ENCODE peak calls at places on chromosomes 4 and X, in nine cellular contexts. V is GM12865, M is heart right ventricle, K is body of pancreas, G is dorsolateral prefrontal cortex, X is HCT116, L is kidney epithelial cell, U is adrenal gland, H is progenitor cell of endocrine pancreas. O is an unnamed sample.

GRCh38 chr4:8114456-8115202 is 44.0 kb downstream of the ABLIM2 start:
- DNase-seq in H (no peak), L (no peak), M (no peak), V (no peak), K (no peak), G (no peak), U (no peak), X (no peak), O (no peak)

GRCh38 chr4:182914357-182914756 is 2.8 kb downstream of the DCTD start:
- DNase-seq in G (no peak), M (no peak), U (no peak), V (no peak), H (no peak), X (no peak), K (no peak), L (no peak), O (no peak)

GRCh38 chr4:137106733-137107132 is 425.6 kb downstream of the PCDH18 start:
- DNase-seq in M (no peak), V (no peak), L (no peak), U (no peak), G (no peak), K (no peak), X (no peak), H (no peak), O (no peak)

GRCh38 chr4:73674451-73674919 is 54.2 kb upstream of the RASSF6 start:
- DNase-seq in G (no peak), L (no peak), M (peak), X (no peak), U (peak), H (no peak), K (no peak), V (no peak), O (no peak)

GRCh38 chr4:85833311-85833710 is 358.4 kb downstream of the ARHGAP24 start:
- DNase-seq in K (no peak), H (no peak), U (no peak), G (no peak), V (no peak), M (no peak), L (no peak), X (no peak), O (no peak)

GRCh38 chrX:130539721-130540321 is 138.0 kb downstream of the RBMX2 start:
- DNase-seq in V (peak), H (peak), U (peak), G (no peak), M (peak), L (no peak), X (peak), K (peak), O (peak)

GRCh38 chr4:48944659-48945290 is 38.2 kb upstream of the OCIAD2 start:
- DNase-seq in M (no peak), H (no peak), L (no peak), V (peak), U (peak), K (peak), G (no peak), X (no peak), O (peak)

GRCh38 chr4:98976716-98977115 is 18.8 kb upstream of the METAP1 start:
- DNase-seq in H (no peak), G (no peak), L (no peak), U (no peak), M (no peak), X (no peak), V (no peak), K (no peak), O (no peak)

GRCh38 chrX:151984328-151984727 is 9.9 kb upstream of the GABRE start:
- DNase-seq in K (no peak), V (no peak), X (no peak), M (no peak), G (no peak), L (peak), H (no peak), U (no peak), O (no peak)

GRCh38 chr4:978957-979701 is 5.8 kb upstream of the DGKQ start:
- DNase-seq in K (no peak), H (no peak), G (no peak), U (no peak), V (no peak), L (no peak), X (no peak), M (no peak), O (no peak)

GRCh38 chr4:23934915-23935314 is 45.1 kb upstream of the PPARGC1A start:
- DNase-seq in X (no peak), V (no peak), M (peak), G (no peak), K (peak), H (no peak), L (peak), U (peak), O (no peak)

GRCh38 chr4:87697272-87697671 is 47.2 kb downstream of the DMP1 start:
- DNase-seq in G (no peak), V (no peak), K (no peak), L (no peak), H (no peak), U (no peak), M (no peak), X (no peak), O (no peak)

GRCh38 chr4:151760713-151761661 is at the start of gene GATB:
- DNase-seq in M (peak), L (peak), K (peak), G (peak), H (peak), V (peak), X (peak), U (peak), O (peak)
- TF ChIP-seq CTCF in M (peak), L (peak), K (peak), G (peak), H (peak), V (peak), X (no peak), U (peak), O (peak)

GRCh38 chrX:119791437-119792231 is at the start of gene RPL39:
- DNase-seq in U (peak), X (peak), L (peak), H (peak), M (peak), K (peak), G (peak), V (peak), O (peak)

GRCh38 chrX:119790977-119791436 is 423 bp downstream of the RPL39 start:
- DNase-seq in L (no peak), H (peak), V (peak), U (peak), X (no peak), K (peak), G (no peak), M (peak), O (no peak)
- TF ChIP-seq CTCF in L (no peak), H (no peak), V (no peak), U (no peak), X (no peak), K (no peak), G (no peak), M (peak), O (peak)

DNA sequence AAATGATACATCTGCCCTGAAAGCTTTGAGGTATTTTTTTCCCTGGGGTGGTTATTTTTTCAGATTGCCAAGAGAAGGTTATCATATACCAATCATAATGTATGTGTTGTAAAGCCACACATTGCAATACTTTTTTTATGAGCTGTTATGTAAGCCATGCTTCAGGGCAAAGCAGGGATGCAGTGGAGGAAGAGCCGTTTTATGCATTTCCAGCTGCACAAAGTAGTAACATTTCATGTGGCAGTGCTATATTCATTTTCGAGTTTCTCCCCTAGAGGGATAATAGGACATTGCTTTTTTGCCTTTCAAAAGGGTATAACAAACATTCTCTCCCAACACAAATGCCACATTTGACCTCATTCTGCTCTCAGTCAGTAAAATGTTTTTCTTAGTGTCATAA is 68.5 kb downstream of the GALNT7 start:
- DNase-seq in V (no peak), X (no peak), L (no peak), H (no peak), K (no peak), U (no peak), G (no peak), M (no peak), O (no peak)
- TF ChIP-seq CTCF in V (no peak), X (no peak), L (no peak), H (no peak), K (no peak), U (peak), G (no peak), M (no peak), O (no peak)

DNA sequence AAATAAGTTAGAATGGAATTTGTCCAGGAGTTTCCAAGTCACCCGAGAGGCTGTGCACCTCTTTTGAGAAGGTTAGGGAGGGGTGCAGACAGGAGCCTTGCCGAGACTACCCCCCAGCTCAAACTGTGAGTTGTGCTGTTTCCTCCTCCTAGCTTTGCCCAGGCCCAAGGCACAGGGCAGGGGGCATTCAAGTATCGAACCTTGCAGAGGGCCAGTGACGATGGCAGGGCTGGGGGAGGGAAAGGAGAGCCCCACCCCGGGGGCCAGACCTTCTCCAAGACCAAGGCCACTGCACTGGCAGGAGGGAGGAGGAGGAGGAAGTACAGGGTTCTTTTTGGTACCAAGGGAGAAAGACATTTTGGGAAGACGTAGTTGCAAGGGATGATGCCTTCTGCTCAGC is 80.6 kb downstream of the TMEM144 start:
- DNase-seq in K (no peak), L (no peak), M (no peak), H (no peak), U (no peak), V (no peak), G (no peak), X (no peak), O (no peak)
- TF ChIP-seq CTCF in K (no peak), L (no peak), M (no peak), H (no peak), U (no peak), V (no peak), G (no peak), X (no peak), O (no peak)

DNA sequence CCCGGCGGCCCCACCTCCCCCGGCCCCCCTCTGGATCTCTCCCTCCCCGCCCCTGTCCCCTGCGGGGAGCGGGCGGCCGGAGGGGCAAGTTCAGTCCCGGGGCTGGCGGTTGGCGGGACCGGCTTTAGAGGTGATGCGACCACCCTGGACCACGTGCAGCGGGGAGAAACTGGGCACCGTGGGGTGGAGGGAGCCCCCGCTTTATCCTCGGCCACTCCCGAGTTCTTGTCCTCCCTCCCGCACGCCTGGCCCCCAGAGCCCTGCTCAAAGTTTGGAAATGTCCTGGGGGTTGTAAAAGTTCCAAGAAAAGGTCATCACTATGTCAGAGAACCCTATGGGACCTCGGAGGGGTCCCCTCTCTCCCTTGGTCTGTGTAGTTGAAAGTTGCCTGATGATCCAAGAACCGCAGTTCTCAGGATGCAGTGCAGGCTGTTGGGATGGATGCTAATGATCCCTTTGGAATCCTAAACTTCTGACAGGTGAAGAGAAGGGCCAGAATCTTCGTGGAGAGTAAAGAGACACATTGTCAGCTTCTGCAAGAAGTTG is 411 bp upstream of the VEGFC start:
- DNase-seq in U (no peak), K (peak), G (no peak), X (no peak), V (no peak), H (no peak), L (no peak), M (no peak), O (no peak)
- TF ChIP-seq CTCF in U (no peak), K (no peak), G (no peak), X (no peak), V (no peak), H (no peak), L (no peak), M (no peak), O (no peak)

GRCh38 chrX:125382148-125382628 is 62.5 kb downstream of the TEX13C start:
- DNase-seq in U (no peak), X (no peak), V (no peak), K (no peak), L (no peak), M (no peak), G (no peak), H (no peak), O (no peak)

GRCh38 chrX:125382889-125383288 is 63.2 kb downstream of the TEX13C start:
- DNase-seq in K (no peak), L (no peak), H (no peak), U (no peak), M (no peak), X (no peak), V (no peak), G (no peak), O (no peak)

GRCh38 chrX:125374169-125374568 is 54.5 kb downstream of the TEX13C start:
- DNase-seq in U (no peak), K (no peak), V (no peak), L (no peak), M (no peak), X (no peak), H (no peak), G (no peak), O (no peak)

DNA sequence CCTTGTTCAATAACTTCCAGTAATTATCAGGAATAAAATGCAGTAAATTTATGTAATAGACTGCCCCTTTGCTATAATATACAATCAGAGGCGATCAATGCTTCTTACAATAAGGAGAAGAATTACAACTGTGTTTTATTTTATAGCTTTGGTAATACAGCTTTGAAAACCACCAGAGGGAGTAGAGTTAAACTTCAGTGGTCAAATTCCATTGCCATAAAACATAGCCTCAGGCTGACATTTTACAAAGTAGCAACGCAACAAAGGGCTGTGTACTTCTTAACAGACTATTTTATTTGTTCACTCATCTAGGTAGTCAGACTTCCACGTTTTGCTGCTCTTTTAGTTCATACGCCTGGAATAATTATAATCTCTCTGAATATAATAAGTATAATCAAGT is 58.5 kb downstream of the TEX13C start:
- DNase-seq in V (no peak), K (no peak), X (no peak), L (no peak), U (no peak), G (no peak), H (no peak), M (no peak), O (no peak)
- TF ChIP-seq CTCF in V (no peak), K (no peak), X (no peak), L (no peak), U (no peak), G (no peak), H (peak), M (no peak), O (no peak)

DNA sequence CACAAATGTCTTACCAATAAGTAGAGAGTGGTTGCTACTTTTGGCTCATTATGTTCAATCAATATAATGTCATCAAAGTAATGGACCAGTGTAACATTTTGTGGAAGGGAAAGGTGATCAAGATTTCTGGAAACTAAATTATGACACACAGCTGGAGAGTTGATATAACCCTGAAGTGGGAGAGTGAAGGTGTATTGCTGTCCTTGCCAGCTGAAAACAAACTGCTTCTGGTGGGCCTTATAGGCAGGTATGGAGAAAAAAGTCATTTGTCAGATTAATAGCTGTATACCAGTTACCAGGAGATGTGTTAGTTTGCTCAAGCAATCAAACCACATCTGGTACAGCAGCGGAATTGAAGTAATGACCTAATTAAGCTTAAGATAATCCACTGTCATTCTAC is 17.3 kb upstream of the GUCY1B1 start:
- DNase-seq in U (no peak), M (no peak), H (no peak), G (no peak), K (no peak), L (no peak), X (no peak), V (no peak), O (no peak)
- TF ChIP-seq CTCF in U (no peak), M (no peak), H (no peak), G (no peak), K (no peak), L (no peak), X (no peak), V (no peak), O (no peak)

GRCh38 chr4:13907255-13907751 is 279.8 kb upstream of the BOD1L1 start:
- DNase-seq in L (peak), K (no peak), V (no peak), M (no peak), U (peak), X (no peak), G (no peak), H (no peak), O (no peak)
- TF ChIP-seq CTCF in L (peak), K (peak), V (no peak), M (peak), U (no peak), X (no peak), G (no peak), H (peak), O (no peak)

GRCh38 chr4:148192526-148192925 is 249.7 kb downstream of the NR3C2 start:
- DNase-seq in G (no peak), V (no peak), U (no peak), M (no peak), L (no peak), H (no peak), X (no peak), K (no peak), O (no peak)

GRCh38 chr4:148200960-148201359 is 241.3 kb downstream of the NR3C2 start:
- DNase-seq in H (no peak), M (no peak), G (no peak), L (no peak), K (no peak), U (no peak), X (no peak), V (no peak), O (no peak)

DNA sequence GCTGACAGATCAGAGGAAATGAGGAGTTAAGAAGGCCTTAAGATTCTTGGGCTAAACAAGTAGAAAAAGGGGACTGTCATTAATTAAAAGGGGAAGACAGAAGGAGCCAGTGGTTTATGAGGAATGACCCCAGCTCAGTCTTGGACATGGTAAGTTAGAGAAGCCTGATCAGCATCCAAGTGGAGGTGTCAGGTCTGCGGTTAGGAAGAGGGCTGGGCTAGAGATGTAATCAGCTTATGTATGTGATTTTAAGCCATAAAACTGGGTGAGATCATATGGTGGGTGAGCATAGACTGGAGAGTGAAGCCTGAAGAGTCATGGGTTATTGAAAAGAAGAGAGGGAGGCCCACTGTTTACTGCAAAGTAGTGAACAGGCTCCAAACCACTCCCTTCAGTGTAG is 246.0 kb downstream of the NR3C2 start:
- DNase-seq in L (no peak), V (no peak), X (no peak), G (no peak), M (no peak), U (no peak), K (no peak), H (no peak), O (no peak)
- TF ChIP-seq CTCF in L (no peak), V (no peak), X (no peak), G (no peak), M (no peak), U (no peak), K (no peak), H (no peak), O (no peak)

GRCh38 chr4:165861378-165861777 is 11.7 kb upstream of the TLL1 start:
- DNase-seq in V (no peak), K (no peak), L (no peak), G (no peak), X (no peak), U (no peak), M (no peak), H (no peak), O (no peak)

GRCh38 chr4:165867961-165868360 is 5.1 kb upstream of the TLL1 start:
- DNase-seq in V (no peak), U (no peak), X (no peak), H (no peak), G (no peak), L (no peak), K (no peak), M (no peak), O (no peak)

GRCh38 chr4:165865995-165866650 is 6.9 kb upstream of the TLL1 start:
- DNase-seq in K (no peak), G (no peak), L (no peak), H (no peak), V (no peak), X (no peak), M (no peak), U (no peak), O (no peak)

DNA sequence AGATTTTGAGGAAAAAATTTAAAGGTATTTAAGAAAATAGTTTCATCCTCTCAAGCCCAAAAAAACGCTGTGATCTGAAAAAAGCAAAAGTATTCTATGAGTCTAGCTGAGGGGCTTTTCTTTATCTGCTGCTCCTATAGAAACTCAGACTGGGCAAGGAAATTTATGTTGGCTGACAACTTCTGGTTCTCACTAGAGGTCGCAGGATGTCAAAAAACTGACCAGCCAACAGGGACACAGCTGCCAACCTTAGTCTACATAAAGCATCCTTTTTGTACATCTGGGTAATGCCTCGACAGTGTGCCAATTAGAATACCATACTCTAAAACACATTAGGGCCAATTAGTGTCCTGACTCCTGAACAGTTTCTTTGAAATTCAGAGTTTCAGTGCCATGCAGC is 8.8 kb upstream of the TLL1 start:
- DNase-seq in X (no peak), G (no peak), H (no peak), K (no peak), V (no peak), U (no peak), M (no peak), L (no peak), O (no peak)
- TF ChIP-seq CTCF in X (no peak), G (no peak), H (no peak), K (no peak), V (no peak), U (no peak), M (no peak), L (peak), O (peak)

O was measured in GM10248.